ENCODE peak calls at places on chromosomes 4 and X, in seven cellular contexts. One of them, this sample, is unnamed.
A peak's percentile ranks its signal among the peaks of the same experiment; 100 is the strongest.

GRCh38 chrX:136200466-136200865 is 50.7 kb downstream of the MAP7D3 start:
- DNase-seq in left lung: no peak
- DNase-seq in adrenal gland: no peak
- DNase-seq in colonic mucosa: no peak
- DNase-seq in stomach: no peak
- DNase-seq in uterus: no peak
- DNase-seq in tibial nerve: no peak
- DNase-seq in this sample: peak; percentile 30

GRCh38 chr4:150402968-150403367 is 179.0 kb upstream of the MAB21L2 start:
- DNase-seq in stomach: peak; percentile 89
- DNase-seq in tibial nerve: no peak
- DNase-seq in colonic mucosa: peak; percentile 58
- DNase-seq in left lung: peak; percentile 40
- DNase-seq in adrenal gland: peak; percentile 47
- DNase-seq in uterus: no peak
- DNase-seq in this sample: no peak

GRCh38 chr4:158446106-158446505 is 75.6 kb upstream of the RXFP1 start:
- DNase-seq in stomach: no peak
- DNase-seq in tibial nerve: no peak
- DNase-seq in colonic mucosa: no peak
- DNase-seq in adrenal gland: no peak
- DNase-seq in left lung: no peak
- DNase-seq in uterus: no peak
- DNase-seq in this sample: peak; percentile 78

GRCh38 chr4:156388826-156389225 is 435.2 kb upstream of the CTSO start:
- DNase-seq in left lung: no peak
- DNase-seq in tibial nerve: no peak
- DNase-seq in stomach: no peak
- DNase-seq in uterus: no peak
- DNase-seq in adrenal gland: no peak
- DNase-seq in colonic mucosa: no peak
- DNase-seq in this sample: peak; percentile 1

GRCh38 chr4:112926826-112927225 is 122.6 kb upstream of the ANK2 start:
- DNase-seq in colonic mucosa: no peak
- DNase-seq in tibial nerve: no peak
- DNase-seq in adrenal gland: no peak
- DNase-seq in stomach: no peak
- DNase-seq in uterus: no peak
- DNase-seq in left lung: no peak
- DNase-seq in this sample: no peak

GRCh38 chr4:148434075-148434773 is 8.0 kb downstream of the NR3C2 start:
- DNase-seq in left lung: no peak
- DNase-seq in colonic mucosa: no peak
- DNase-seq in adrenal gland: no peak
- DNase-seq in uterus: no peak
- DNase-seq in stomach: no peak
- DNase-seq in tibial nerve: no peak
- DNase-seq in this sample: no peak

GRCh38 chr4:153785830-153786721 is 2.8 kb downstream of the SFRP2 start:
- DNase-seq in left lung: no peak
- DNase-seq in uterus: no peak
- DNase-seq in adrenal gland: no peak
- DNase-seq in stomach: no peak
- DNase-seq in colonic mucosa: no peak
- DNase-seq in tibial nerve: no peak
- DNase-seq in this sample: peak; percentile 45

GRCh38 chr4:157220026-157220881 is at the start of gene GRIA2:
- DNase-seq in uterus: peak; percentile 68
- DNase-seq in tibial nerve: no peak
- DNase-seq in stomach: peak; percentile 62
- DNase-seq in colonic mucosa: no peak
- DNase-seq in left lung: no peak
- DNase-seq in adrenal gland: peak; percentile 66
- DNase-seq in this sample: peak; percentile 66

GRCh38 chr4:101944649-101945048 is 154.1 kb downstream of the BANK1 start:
- DNase-seq in stomach: no peak
- DNase-seq in colonic mucosa: no peak
- DNase-seq in adrenal gland: no peak
- DNase-seq in left lung: no peak
- DNase-seq in uterus: no peak
- DNase-seq in tibial nerve: no peak
- DNase-seq in this sample: peak; percentile 55

GRCh38 chrX:30957753-30958152 is 68.7 kb upstream of the TAB3 start:
- DNase-seq in left lung: no peak
- DNase-seq in colonic mucosa: no peak
- DNase-seq in stomach: no peak
- DNase-seq in adrenal gland: peak; percentile 17
- DNase-seq in tibial nerve: no peak
- DNase-seq in uterus: no peak
- DNase-seq in this sample: peak; percentile 78

GRCh38 chr4:151835467-151835866 is 74.7 kb upstream of the GATB start:
- DNase-seq in uterus: no peak
- DNase-seq in left lung: no peak
- DNase-seq in adrenal gland: no peak
- DNase-seq in tibial nerve: no peak
- DNase-seq in stomach: no peak
- DNase-seq in colonic mucosa: no peak
- DNase-seq in this sample: no peak

GRCh38 chr4:56253631-56254241 is 133.6 kb downstream of the AASDH start:
- DNase-seq in stomach: no peak
- DNase-seq in uterus: no peak
- DNase-seq in tibial nerve: no peak
- DNase-seq in left lung: no peak
- DNase-seq in colonic mucosa: no peak
- DNase-seq in adrenal gland: no peak
- DNase-seq in this sample: no peak

GRCh38 chr4:56252561-56253152 is 134.6 kb downstream of the AASDH start:
- DNase-seq in stomach: no peak
- DNase-seq in adrenal gland: no peak
- DNase-seq in tibial nerve: no peak
- DNase-seq in colonic mucosa: no peak
- DNase-seq in left lung: no peak
- DNase-seq in uterus: no peak
- DNase-seq in this sample: no peak

GRCh38 chr4:56260320-56260719 is 127.0 kb downstream of the AASDH start:
- DNase-seq in colonic mucosa: no peak
- DNase-seq in tibial nerve: no peak
- DNase-seq in stomach: no peak
- DNase-seq in adrenal gland: no peak
- DNase-seq in uterus: no peak
- DNase-seq in left lung: no peak
- DNase-seq in this sample: no peak

GRCh38 chr4:56259595-56259994 is 127.7 kb downstream of the AASDH start:
- DNase-seq in stomach: no peak
- DNase-seq in uterus: no peak
- DNase-seq in adrenal gland: no peak
- DNase-seq in left lung: no peak
- DNase-seq in colonic mucosa: no peak
- DNase-seq in tibial nerve: no peak
- DNase-seq in this sample: no peak

GRCh38 chr4:56255820-56256219 is 131.5 kb downstream of the AASDH start:
- DNase-seq in uterus: no peak
- DNase-seq in tibial nerve: no peak
- DNase-seq in left lung: no peak
- DNase-seq in adrenal gland: no peak
- DNase-seq in stomach: no peak
- DNase-seq in colonic mucosa: no peak
- DNase-seq in this sample: no peak
- TF ChIP-seq CTCF in uterus: no peak
- TF ChIP-seq CTCF in tibial nerve: no peak
- TF ChIP-seq CTCF in left lung: no peak
- TF ChIP-seq CTCF in adrenal gland: no peak
- TF ChIP-seq CTCF in stomach: no peak
- TF ChIP-seq CTCF in colonic mucosa: no peak
- TF ChIP-seq CTCF in this sample: no peak

GRCh38 chr4:183618681-183619080 is 40.3 kb downstream of the RWDD4 start:
- DNase-seq in tibial nerve: no peak
- DNase-seq in colonic mucosa: no peak
- DNase-seq in adrenal gland: no peak
- DNase-seq in left lung: no peak
- DNase-seq in uterus: peak; percentile 24
- DNase-seq in stomach: no peak
- DNase-seq in this sample: no peak
- H3K4me3 ChIP-seq in tibial nerve: no peak overlapping the region
- H3K4me3 ChIP-seq in colonic mucosa: no peak overlapping the region
- H3K4me3 ChIP-seq in adrenal gland: no peak overlapping the region
- H3K4me3 ChIP-seq in left lung: no peak overlapping the region
- H3K4me3 ChIP-seq in uterus: no peak overlapping the region
- H3K4me3 ChIP-seq in stomach: no peak overlapping the region
- H3K4me3 ChIP-seq in this sample: no peak overlapping the region

GRCh38 chrX:10415704-10416001 is 204.7 kb downstream of the MID1 start:
- DNase-seq in tibial nerve: no peak
- DNase-seq in stomach: no peak
- DNase-seq in uterus: no peak
- DNase-seq in colonic mucosa: no peak
- DNase-seq in adrenal gland: no peak
- DNase-seq in left lung: no peak
- DNase-seq in this sample: peak; percentile 1
- TF ChIP-seq CTCF in tibial nerve: no peak
- TF ChIP-seq CTCF in stomach: no peak
- TF ChIP-seq CTCF in uterus: no peak
- TF ChIP-seq CTCF in colonic mucosa: no peak
- TF ChIP-seq CTCF in adrenal gland: no peak
- TF ChIP-seq CTCF in left lung: no peak
- TF ChIP-seq CTCF in this sample: no peak

GRCh38 chr4:88276952-88277710 is 7.2 kb downstream of the PPM1K start:
- DNase-seq in adrenal gland: no peak
- DNase-seq in left lung: no peak
- DNase-seq in tibial nerve: no peak
- DNase-seq in stomach: no peak
- DNase-seq in uterus: no peak
- DNase-seq in colonic mucosa: no peak
- DNase-seq in this sample: no peak

GRCh38 chr4:88277711-88278025 is 6.7 kb downstream of the PPM1K start:
- DNase-seq in uterus: no peak
- DNase-seq in stomach: no peak
- DNase-seq in tibial nerve: no peak
- DNase-seq in left lung: no peak
- DNase-seq in colonic mucosa: no peak
- DNase-seq in adrenal gland: no peak
- DNase-seq in this sample: no peak

GRCh38 chr4:88280228-88280795 is 4.0 kb downstream of the PPM1K start:
- DNase-seq in adrenal gland: no peak
- DNase-seq in colonic mucosa: no peak
- DNase-seq in uterus: no peak
- DNase-seq in tibial nerve: no peak
- DNase-seq in stomach: no peak
- DNase-seq in left lung: no peak
- DNase-seq in this sample: no peak

GRCh38 chr4:88275949-88276515 is 8.3 kb downstream of the PPM1K start:
- DNase-seq in adrenal gland: no peak
- DNase-seq in stomach: no peak
- DNase-seq in uterus: no peak
- DNase-seq in colonic mucosa: no peak
- DNase-seq in tibial nerve: no peak
- DNase-seq in left lung: no peak
- DNase-seq in this sample: no peak

GRCh38 chr4:88275516-88275915 is 8.8 kb downstream of the PPM1K start:
- DNase-seq in uterus: no peak
- DNase-seq in colonic mucosa: no peak
- DNase-seq in adrenal gland: no peak
- DNase-seq in tibial nerve: no peak
- DNase-seq in left lung: no peak
- DNase-seq in stomach: no peak
- DNase-seq in this sample: no peak
- H3K4me3 ChIP-seq in uterus: no peak overlapping the region
- H3K4me3 ChIP-seq in colonic mucosa: no peak overlapping the region
- H3K4me3 ChIP-seq in adrenal gland: no peak overlapping the region
- H3K4me3 ChIP-seq in tibial nerve: no peak overlapping the region
- H3K4me3 ChIP-seq in left lung: no peak overlapping the region
- H3K4me3 ChIP-seq in stomach: no peak overlapping the region
- H3K4me3 ChIP-seq in this sample: no peak overlapping the region

GRCh38 chr4:165711912-165712311 is 161.1 kb upstream of the TLL1 start:
- DNase-seq in stomach: no peak
- DNase-seq in adrenal gland: no peak
- DNase-seq in left lung: no peak
- DNase-seq in colonic mucosa: no peak
- DNase-seq in tibial nerve: no peak
- DNase-seq in uterus: no peak
- DNase-seq in this sample: no peak
- TF ChIP-seq CTCF in stomach: no peak
- TF ChIP-seq CTCF in adrenal gland: no peak
- TF ChIP-seq CTCF in left lung: no peak
- TF ChIP-seq CTCF in colonic mucosa: no peak
- TF ChIP-seq CTCF in tibial nerve: no peak
- TF ChIP-seq CTCF in uterus: no peak
- TF ChIP-seq CTCF in this sample: no peak

GRCh38 chrX:83508006-83508405 is at the start of gene POU3F4:
- DNase-seq in tibial nerve: no peak
- DNase-seq in uterus: no peak
- DNase-seq in stomach: no peak
- DNase-seq in adrenal gland: no peak
- DNase-seq in left lung: no peak
- DNase-seq in colonic mucosa: no peak
- DNase-seq in this sample: peak; percentile 0

GRCh38 chrX:83511208-83511607 is 3.1 kb downstream of the POU3F4 start:
- DNase-seq in left lung: no peak
- DNase-seq in stomach: no peak
- DNase-seq in tibial nerve: no peak
- DNase-seq in uterus: no peak
- DNase-seq in colonic mucosa: no peak
- DNase-seq in adrenal gland: no peak
- DNase-seq in this sample: no peak

GRCh38 chrX:83509246-83509801 is 1.2 kb downstream of the POU3F4 start:
- DNase-seq in left lung: no peak
- DNase-seq in colonic mucosa: no peak
- DNase-seq in uterus: no peak
- DNase-seq in tibial nerve: no peak
- DNase-seq in stomach: no peak
- DNase-seq in adrenal gland: no peak
- DNase-seq in this sample: no peak

GRCh38 chrX:83510466-83511181 is 2.5 kb downstream of the POU3F4 start:
- DNase-seq in left lung: no peak
- DNase-seq in colonic mucosa: no peak
- DNase-seq in stomach: no peak
- DNase-seq in tibial nerve: no peak
- DNase-seq in adrenal gland: no peak
- DNase-seq in uterus: no peak
- DNase-seq in this sample: no peak

GRCh38 chrX:83508526-83509245 is 596 bp downstream of the POU3F4 start:
- DNase-seq in stomach: no peak
- DNase-seq in adrenal gland: no peak
- DNase-seq in left lung: no peak
- DNase-seq in uterus: no peak
- DNase-seq in colonic mucosa: no peak
- DNase-seq in tibial nerve: no peak
- DNase-seq in this sample: no peak
- H3K4me3 ChIP-seq in stomach: no peak overlapping the region
- H3K4me3 ChIP-seq in adrenal gland: no peak overlapping the region
- H3K4me3 ChIP-seq in left lung: no peak overlapping the region
- H3K4me3 ChIP-seq in uterus: no peak overlapping the region
- H3K4me3 ChIP-seq in colonic mucosa: no peak overlapping the region
- H3K4me3 ChIP-seq in tibial nerve: peak overlapping the region; percentile 25
- H3K4me3 ChIP-seq in this sample: no peak overlapping the region

GRCh38 chr4:184287697-184288255 is 70.1 kb upstream of the ENPP6 start:
- DNase-seq in uterus: no peak
- DNase-seq in stomach: peak; percentile 74
- DNase-seq in colonic mucosa: peak; percentile 63
- DNase-seq in adrenal gland: no peak
- DNase-seq in tibial nerve: peak; percentile 25
- DNase-seq in left lung: peak; percentile 77
- DNase-seq in this sample: peak; percentile 78
- TF ChIP-seq CTCF in uterus: peak; percentile 18
- TF ChIP-seq CTCF in stomach: no peak
- TF ChIP-seq CTCF in colonic mucosa: peak; percentile 34
- TF ChIP-seq CTCF in adrenal gland: peak; percentile 51
- TF ChIP-seq CTCF in tibial nerve: peak; percentile 35
- TF ChIP-seq CTCF in left lung: no peak
- TF ChIP-seq CTCF in this sample: peak; percentile 40

This sample was measured in epithelial cell of esophagus.